ENCODE peak calls at places on chromosomes 5 and 9, in nine cellular contexts. Z is heart left ventricle, K is PC-9, V is neural progenitor cell, W is right atrium auricular region, Q is A549, T is endothelial cell of umbilical vein, L is cardiac muscle cell, F is aorta. O is an unnamed sample.
A peak's percentile ranks its signal among the peaks of the same experiment; 100 is the strongest.

GRCh38 chr9:118829334-118829733 is 539.9 kb downstream of the BRINP1 start:
- DNase-seq in F (no peak), L (no peak), Q (no peak), Z (no peak), K (no peak), V (peak; percentile 34), W (no peak), T (no peak), O (no peak)

GRCh38 chr5:170636206-170636605 is 132.4 kb downstream of the KCNIP1 start:
- DNase-seq in Z (no peak), Q (no peak), L (no peak), W (no peak), T (no peak), K (peak; percentile 12), V (no peak), F (peak; percentile 59), O (no peak)

GRCh38 chr5:177377851-177378776 is 6.1 kb upstream of the SLC34A1 start:
- DNase-seq in W (no peak), V (no peak), Z (no peak), L (no peak), T (no peak), F (no peak), K (no peak), Q (no peak), O (no peak)

GRCh38 chr5:87298687-87299362 is 31.1 kb downstream of the RASA1 start:
- DNase-seq in T (no peak), K (no peak), V (no peak), W (no peak), Q (no peak), F (no peak), L (no peak), Z (no peak), O (no peak)

GRCh38 chr9:86406366-86406765 is 52.2 kb upstream of the TUT7 start:
- DNase-seq in T (no peak), Q (no peak), V (no peak), Z (no peak), K (peak; percentile 73), F (no peak), W (no peak), L (peak; percentile 69), O (no peak)

GRCh38 chr9:79431019-79431679 is 140.6 kb upstream of the TLE4 start:
- DNase-seq in V (no peak), W (no peak), F (no peak), Q (no peak), K (no peak), T (no peak), Z (no peak), L (no peak), O (no peak)

GRCh38 chr9:128721487-128722010 is 2.4 kb downstream of the ZDHHC12 start:
- DNase-seq in T (no peak), Q (no peak), V (no peak), K (no peak), Z (no peak), W (no peak), L (no peak), F (no peak), O (peak; percentile 44)

GRCh38 chr9:114888599-114888998 is 41.8 kb downstream of the TNFSF8 start:
- DNase-seq in W (no peak), K (no peak), Q (no peak), F (no peak), Z (no peak), V (no peak), T (no peak), L (no peak), O (no peak)

GRCh38 chr9:70439991-70440706 is 25.7 kb upstream of the KLF9 start:
- DNase-seq in L (no peak), Z (no peak), K (no peak), T (no peak), W (no peak), Q (no peak), F (no peak), V (no peak), O (no peak)

GRCh38 chr9:113712053-113712452 is 164.1 kb upstream of the ZNF618 start:
- DNase-seq in F (no peak), L (peak; percentile 29), K (no peak), T (peak; percentile 29), W (no peak), Z (no peak), V (no peak), Q (no peak), O (no peak)

GRCh38 chr9:6247266-6247665 is 31.7 kb downstream of the IL33 start:
- DNase-seq in K (no peak), L (peak; percentile 34), Q (no peak), W (no peak), T (peak; percentile 36), F (no peak), V (no peak), Z (no peak), O (no peak)

GRCh38 chr5:999724-1000123 is 8.9 kb upstream of the NKD2 start:
- DNase-seq in Q (no peak), F (peak; percentile 20), L (no peak), K (no peak), W (peak; percentile 38), T (no peak), V (no peak), Z (no peak), O (no peak)
- H3K9me3 ChIP-seq in Q (no peaks in the 10 kb centered on the region), F (no peaks in the 10 kb centered on the region), L (no peaks in the 10 kb centered on the region), K (no peaks in the 10 kb centered on the region), W (no peaks in the 10 kb centered on the region), T (no peaks in the 10 kb centered on the region), V (no peaks in the 10 kb centered on the region), Z (no peaks in the 10 kb centered on the region), O (no peaks in the 10 kb centered on the region)

GRCh38 chr5:91291628-91292569 is 91.2 kb downstream of the ARRDC3 start:
- DNase-seq in Q (no peak), W (no peak), Z (no peak), L (no peak), F (no peak), K (no peak), T (no peak), V (no peak), O (no peak)

GRCh38 chr5:91293131-91293530 is 90.0 kb downstream of the ARRDC3 start:
- DNase-seq in T (no peak), L (no peak), Z (no peak), Q (no peak), V (peak; percentile 71), K (peak; percentile 49), W (no peak), F (no peak), O (no peak)

GRCh38 chr5:91288117-91288516 is 95.0 kb downstream of the ARRDC3 start:
- DNase-seq in K (no peak), Q (no peak), T (peak; percentile 17), W (no peak), F (no peak), L (peak; percentile 89), V (no peak), Z (no peak), O (no peak)

GRCh38 chr5:91283899-91284298 is 99.2 kb downstream of the ARRDC3 start:
- DNase-seq in Z (no peak), F (no peak), L (peak; percentile 47), V (no peak), Q (no peak), K (peak; percentile 98), T (peak; percentile 45), W (no peak), O (no peak)

GRCh38 chr5:91288517-91288916 is 94.6 kb downstream of the ARRDC3 start:
- DNase-seq in T (no peak), K (no peak), W (no peak), F (no peak), L (no peak), V (no peak), Q (no peak), Z (no peak), O (peak; percentile 53)
- H3K27ac ChIP-seq in T (no peak overlapping the region), K (no peak overlapping the region), W (peak overlapping the region; percentile 35), F (no peak overlapping the region), L (no peak overlapping the region), V (no peak overlapping the region), Q (no peak overlapping the region), Z (peak overlapping the region; percentile 53), O (no peak overlapping the region)

GRCh38 chr5:2466966-2467365 is 284.5 kb downstream of the IRX2 start:
- DNase-seq in T (no peak), L (no peak), W (no peak), Q (no peak), F (no peak), K (no peak), Z (no peak), V (no peak), O (no peak)

GRCh38 chr5:2460098-2460497 is 291.4 kb downstream of the IRX2 start:
- DNase-seq in L (no peak), Q (no peak), Z (no peak), T (no peak), W (no peak), V (no peak), F (no peak), K (no peak), O (no peak)

GRCh38 chr5:2462026-2462691 is 289.3 kb downstream of the IRX2 start:
- DNase-seq in L (no peak), V (no peak), T (no peak), K (no peak), W (no peak), F (no peak), Z (no peak), Q (no peak), O (no peak)

GRCh38 chr5:2464141-2464540 is 287.3 kb downstream of the IRX2 start:
- DNase-seq in V (no peak), Z (no peak), L (no peak), K (no peak), T (no peak), F (no peak), W (no peak), Q (no peak), O (no peak)

GRCh38 chr5:2465383-2465782 is 286.1 kb downstream of the IRX2 start:
- DNase-seq in K (no peak), F (no peak), Z (no peak), W (no peak), T (no peak), V (no peak), L (no peak), Q (no peak), O (no peak)
- H3K9me3 ChIP-seq in K (no peaks in the 10 kb centered on the region), F (no peaks in the 10 kb centered on the region), Z (no peaks in the 10 kb centered on the region), W (no peaks in the 10 kb centered on the region), T (peaks cover 4% of the 10 kb centered on the region), V (no peaks in the 10 kb centered on the region), L (no peaks in the 10 kb centered on the region), Q (no peaks in the 10 kb centered on the region), O (no peaks in the 10 kb centered on the region)

GRCh38 chr9:526904-527591 is 312.4 kb downstream of the DOCK8 start:
- DNase-seq in L (no peak), T (no peak), K (no peak), Q (no peak), Z (no peak), W (no peak), F (no peak), V (no peak), O (no peak)

GRCh38 chr9:530681-531080 is 310.8 kb upstream of the DMRT1 start:
- DNase-seq in L (peak; percentile 62), K (no peak), T (no peak), V (no peak), Q (no peak), F (peak; percentile 81), W (peak; percentile 68), Z (peak; percentile 67), O (peak; percentile 78)

GRCh38 chr9:534886-535285 is 306.6 kb upstream of the DMRT1 start:
- DNase-seq in K (no peak), W (no peak), F (peak; percentile 86), Z (peak; percentile 68), Q (no peak), L (no peak), V (no peak), T (no peak), O (peak; percentile 54)

GRCh38 chr9:532707-533106 is 308.8 kb upstream of the DMRT1 start:
- DNase-seq in W (no peak), F (no peak), V (no peak), Q (no peak), L (no peak), K (no peak), T (no peak), Z (no peak), O (peak; percentile 64)

GRCh38 chr9:529721-530120 is 311.8 kb upstream of the DMRT1 start:
- DNase-seq in V (no peak), F (no peak), Q (no peak), Z (no peak), L (no peak), T (no peak), W (no peak), K (no peak), O (no peak)
- H3K27ac ChIP-seq in V (no peak overlapping the region), F (no peak overlapping the region), Q (no peak overlapping the region), Z (no peak overlapping the region), L (no peak overlapping the region), T (no peak overlapping the region), W (no peak overlapping the region), K (no peak overlapping the region), O (no peak overlapping the region)

O was measured in right cardiac atrium.